ENCODE peak calls at places on chromosome 3, in seven cellular contexts. D is K562, K is HCT116, W is SK-N-SH, B is GM12878, F is HepG2, N is H1. I is an unnamed sample.

GRCh38 chr3:143643905-143644304 is 204.4 kb downstream of the SLC9A9 start:
- DNase-seq in F (no peak), W (no peak), B (no peak), D (no peak), N (no peak), K (no peak), I (no peak)

GRCh38 chr3:60742606-60743145 is 508.6 kb downstream of the FHIT start:
- DNase-seq in W (no peak), D (no peak), B (no peak), K (no peak), N (peak; percentile 69), F (peak; percentile 25), I (peak; percentile 9)

GRCh38 chr3:22798461-22798860 is 404.7 kb upstream of the UBE2E2 start:
- DNase-seq in K (no peak), N (no peak), B (no peak), W (no peak), F (no peak), D (no peak), I (no peak)

GRCh38 chr3:136343446-136343845 is 93.3 kb downstream of the PCCB start:
- DNase-seq in D (no peak), N (no peak), W (no peak), F (no peak), B (no peak), K (no peak), I (no peak)

GRCh38 chr3:97772926-97773325 is 8.4 kb downstream of the ARL6 start:
- DNase-seq in B (no peak), N (no peak), D (no peak), F (no peak), K (no peak), W (no peak), I (no peak)

GRCh38 chr3:30440147-30440604 is 166.2 kb upstream of the TGFBR2 start:
- DNase-seq in N (no peak), D (no peak), W (no peak), F (peak; percentile 58), K (no peak), B (no peak), I (no peak)

GRCh38 chr3:123085293-123085949 is 18.6 kb downstream of the PDIA5 start:
- DNase-seq in D (no peak), W (peak; percentile 68), F (peak; percentile 80), B (no peak), N (no peak), K (no peak), I (no peak)

GRCh38 chr3:169387751-169388696 is 275.5 kb downstream of the MECOM start:
- DNase-seq in N (no peak), W (no peak), F (peak; percentile 20), D (no peak), K (no peak), B (no peak), I (no peak)

GRCh38 chr3:81998139-81998755 is 236.8 kb upstream of the GBE1 start:
- DNase-seq in N (no peak), F (no peak), B (no peak), D (no peak), K (no peak), W (peak; percentile 22), I (no peak)

GRCh38 chr3:159884661-159885402 is 103.8 kb upstream of the IL12A start:
- DNase-seq in K (no peak), D (peak; percentile 13), B (no peak), W (peak; percentile 52), N (no peak), F (peak; percentile 9), I (peak; percentile 60)

GRCh38 chr3:53320697-53321096 is 26.6 kb downstream of the DCP1A start:
- DNase-seq in D (no peak), W (no peak), F (no peak), B (no peak), N (no peak), K (no peak), I (no peak)

GRCh38 chr3:120025520-120025919 is 68.7 kb downstream of the GSK3B start:
- DNase-seq in F (no peak), D (no peak), K (no peak), N (no peak), B (no peak), W (no peak), I (no peak)

GRCh38 chr3:189322339-189322738 is 150.6 kb downstream of the TPRG1 start:
- DNase-seq in W (no peak), B (no peak), N (no peak), K (no peak), D (no peak), F (no peak), I (peak; percentile 95)

GRCh38 chr3:161913786-161914389 is 417.3 kb downstream of the OTOL1 start:
- DNase-seq in B (no peak), F (peak; percentile 59), W (no peak), N (no peak), D (no peak), K (no peak), I (no peak)

GRCh38 chr3:162141232-162141631 is 644.6 kb downstream of the OTOL1 start:
- DNase-seq in D (no peak), B (no peak), F (no peak), K (no peak), W (no peak), N (no peak), I (no peak)

GRCh38 chr3:188950006-188950405 is 221.8 kb upstream of the TPRG1 start:
- DNase-seq in W (no peak), F (no peak), B (no peak), K (no peak), D (no peak), N (no peak), I (no peak)

GRCh38 chr3:194773216-194773615 is 87.5 kb downstream of the FAM43A start:
- DNase-seq in N (no peak), W (no peak), D (no peak), F (no peak), B (no peak), K (no peak), I (no peak)
- TF ChIP-seq JUND in N (no peak), W (no peak), D (no peak), F (no peak), B (no peak), K (no peak), I (no peak)

GRCh38 chr3:104646196-104646595 is 720.5 kb upstream of the ALCAM start:
- DNase-seq in W (no peak), F (no peak), B (no peak), D (no peak), N (no peak), K (no peak), I (no peak)
- TF ChIP-seq JUND in W (no peak), F (no peak), B (no peak), D (no peak), N (no peak), K (no peak), I (no peak)

GRCh38 chr3:32937331-32937730 is 14.1 kb upstream of the CCR4 start:
- DNase-seq in B (no peak), F (no peak), N (no peak), W (no peak), K (no peak), D (no peak), I (no peak)

GRCh38 chr3:32930161-32930560 is 21.3 kb upstream of the CCR4 start:
- DNase-seq in K (no peak), B (no peak), N (no peak), D (no peak), F (no peak), W (no peak), I (no peak)

GRCh38 chr3:32934150-32934742 is 17.2 kb upstream of the CCR4 start:
- DNase-seq in F (no peak), B (no peak), D (no peak), K (peak; percentile 12), W (peak; percentile 57), N (no peak), I (peak; percentile 44)
- TF ChIP-seq JUND in F (no peak), B (no peak), D (no peak), K (no peak), W (no peak), N (no peak), I (no peak)

DNA sequence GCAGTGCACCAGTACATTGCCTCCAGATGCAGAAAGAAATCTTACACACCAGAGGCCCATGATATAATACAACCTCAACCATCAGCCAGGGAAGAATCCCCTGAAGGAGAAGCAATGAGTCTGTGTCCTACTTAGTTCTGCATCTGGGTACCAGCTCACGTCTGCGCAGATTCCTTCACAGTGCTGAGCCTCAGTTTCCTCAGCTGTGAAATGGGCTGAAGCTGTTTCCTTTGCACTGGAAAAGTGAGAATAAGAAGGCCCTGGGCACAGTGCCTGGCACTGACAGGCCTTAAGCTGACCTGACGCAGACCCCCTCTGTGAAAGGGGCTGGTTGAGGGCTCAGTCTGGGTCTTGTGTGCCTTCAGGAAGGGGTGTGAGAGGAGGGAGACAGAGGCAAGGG is 20.7 kb downstream of the ATP2B2 start:
- DNase-seq in N (no peak), B (no peak), K (no peak), F (no peak), D (no peak), W (no peak), I (no peak)
- TF ChIP-seq JUND in N (no peak), B (no peak), K (no peak), F (no peak), D (no peak), W (no peak), I (no peak)

GRCh38 chr3:108099203-108099602 is 8.4 kb upstream of the CD47 start:
- DNase-seq in K (no peak), D (no peak), B (no peak), F (no peak), W (no peak), N (no peak), I (no peak)
- TF ChIP-seq JUND in K (no peak), D (no peak), B (no peak), F (no peak), W (no peak), N (no peak), I (no peak)

DNA sequence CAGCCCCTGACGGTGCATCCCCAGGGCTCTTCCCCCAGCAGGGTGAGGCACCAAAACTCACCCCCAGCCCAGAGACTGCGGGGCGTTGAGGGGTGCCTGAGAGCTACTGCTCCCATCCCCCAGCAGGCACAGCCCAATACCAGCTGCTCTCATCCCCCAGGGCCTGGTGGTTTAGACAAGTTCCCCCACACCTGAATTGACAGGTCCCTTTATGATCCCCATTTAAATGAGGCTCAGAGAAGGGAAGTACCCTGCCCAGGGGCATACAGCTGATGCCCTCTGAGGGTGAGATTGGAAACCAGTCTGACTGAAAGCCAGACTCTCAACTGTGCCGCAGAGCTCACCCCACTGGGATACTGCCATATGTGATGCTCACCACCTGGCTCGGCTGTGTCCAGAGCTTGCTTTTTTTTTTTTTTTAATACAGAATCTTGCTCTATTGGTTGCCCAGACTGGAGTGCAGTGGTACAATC is 20.1 kb downstream of the DUSP7 start:
- DNase-seq in N (no peak), B (peak; percentile 76), W (peak; percentile 72), F (no peak), K (no peak), D (no peak), I (no peak)
- TF ChIP-seq JUND in N (no peak), B (no peak), W (no peak), F (no peak), K (no peak), D (no peak), I (no peak)

I was measured in T47D.